ENCODE peak calls at places on chromosomes 4 and X, in four cellular contexts. One of them, this sample, is unnamed.

GRCh38 chr4:111399523-111400135 is 745.6 kb upstream of the FAM241A start:
- DNase-seq in heart right ventricle: peak
- DNase-seq in cardiac muscle cell: no peak
- DNase-seq in suprapubic skin: no peak
- DNase-seq in this sample: no peak

GRCh38 chr4:26141916-26142638 is 178.7 kb upstream of the RBPJ start:
- DNase-seq in suprapubic skin: no peak
- DNase-seq in cardiac muscle cell: peak
- DNase-seq in heart right ventricle: no peak
- DNase-seq in this sample: no peak

GRCh38 chr4:168028970-168029610 is 63.2 kb upstream of the ANXA10 start:
- DNase-seq in cardiac muscle cell: no peak
- DNase-seq in heart right ventricle: no peak
- DNase-seq in suprapubic skin: no peak
- DNase-seq in this sample: no peak

GRCh38 chr4:146255874-146256273 is 41.5 kb downstream of the REELD1 start:
- DNase-seq in cardiac muscle cell: peak
- DNase-seq in heart right ventricle: no peak
- DNase-seq in suprapubic skin: no peak
- DNase-seq in this sample: no peak

GRCh38 chr4:4387531-4388311 is 819 bp downstream of the NSG1 start:
- DNase-seq in suprapubic skin: no peak
- DNase-seq in cardiac muscle cell: peak
- DNase-seq in heart right ventricle: no peak
- DNase-seq in this sample: no peak

GRCh38 chr4:100108869-100109268 is 81.4 kb downstream of the DDIT4L start:
- DNase-seq in heart right ventricle: no peak
- DNase-seq in suprapubic skin: no peak
- DNase-seq in cardiac muscle cell: no peak
- DNase-seq in this sample: no peak

GRCh38 chr4:8615921-8616787 is 23.6 kb downstream of the CPZ start:
- DNase-seq in cardiac muscle cell: no peak
- DNase-seq in suprapubic skin: peak
- DNase-seq in heart right ventricle: peak
- DNase-seq in this sample: no peak

GRCh38 chr4:76559236-76560071 is 124.4 kb downstream of the SHROOM3 start:
- DNase-seq in cardiac muscle cell: no peak
- DNase-seq in heart right ventricle: no peak
- DNase-seq in suprapubic skin: no peak
- DNase-seq in this sample: no peak

GRCh38 chr4:180285796-180286195 is 1957.4 kb upstream of the TENM3 start:
- DNase-seq in heart right ventricle: no peak
- DNase-seq in cardiac muscle cell: no peak
- DNase-seq in suprapubic skin: no peak
- DNase-seq in this sample: no peak

GRCh38 chr4:33746979-33747378 is 2497.3 kb downstream of the ARAP2 start:
- DNase-seq in suprapubic skin: no peak
- DNase-seq in heart right ventricle: no peak
- DNase-seq in cardiac muscle cell: no peak
- DNase-seq in this sample: no peak

GRCh38 chr4:133865606-133866327 is 335.8 kb downstream of the PABPC4L start:
- DNase-seq in cardiac muscle cell: peak
- DNase-seq in suprapubic skin: no peak
- DNase-seq in heart right ventricle: no peak
- DNase-seq in this sample: no peak

GRCh38 chr4:123953556-123953955 is 557.0 kb downstream of the SPRY1 start:
- DNase-seq in heart right ventricle: no peak
- DNase-seq in cardiac muscle cell: no peak
- DNase-seq in suprapubic skin: no peak
- DNase-seq in this sample: no peak

GRCh38 chr4:128384091-128384520 is 96.5 kb upstream of the PGRMC2 start:
- DNase-seq in cardiac muscle cell: peak
- DNase-seq in suprapubic skin: no peak
- DNase-seq in heart right ventricle: no peak
- DNase-seq in this sample: no peak

GRCh38 chrX:22105231-22105630 is 73.1 kb downstream of the PHEX start:
- DNase-seq in suprapubic skin: no peak
- DNase-seq in heart right ventricle: no peak
- DNase-seq in cardiac muscle cell: peak
- DNase-seq in this sample: no peak

GRCh38 chr4:112938461-112939058 is 110.9 kb upstream of the ANK2 start:
- DNase-seq in cardiac muscle cell: peak
- DNase-seq in suprapubic skin: no peak
- DNase-seq in heart right ventricle: no peak
- DNase-seq in this sample: no peak

GRCh38 chrX:46713672-46714487 is 45.0 kb downstream of the SLC9A7 start:
- DNase-seq in suprapubic skin: no peak
- DNase-seq in heart right ventricle: no peak
- DNase-seq in cardiac muscle cell: peak
- DNase-seq in this sample: no peak

GRCh38 chr4:149765630-149766029 is 50.0 kb downstream of the IQCM start:
- DNase-seq in suprapubic skin: no peak
- DNase-seq in heart right ventricle: no peak
- DNase-seq in cardiac muscle cell: peak
- DNase-seq in this sample: no peak

GRCh38 chr4:141569141-141569540 is 67.2 kb upstream of the IL15 start:
- DNase-seq in suprapubic skin: no peak
- DNase-seq in heart right ventricle: no peak
- DNase-seq in cardiac muscle cell: peak
- DNase-seq in this sample: no peak

GRCh38 chr4:151324124-151324448 is 1.3 kb downstream of the SH3D19 start:
- DNase-seq in heart right ventricle: no peak
- DNase-seq in suprapubic skin: no peak
- DNase-seq in cardiac muscle cell: no peak
- DNase-seq in this sample: no peak

GRCh38 chrX:3518870-3519269 is 172.4 kb upstream of the MXRA5 start:
- DNase-seq in cardiac muscle cell: peak
- DNase-seq in suprapubic skin: peak
- DNase-seq in heart right ventricle: peak
- DNase-seq in this sample: no peak

GRCh38 chrX:101619336-101619735 is 1.5 kb upstream of the ARMCX6 start:
- DNase-seq in cardiac muscle cell: no peak
- DNase-seq in suprapubic skin: no peak
- DNase-seq in heart right ventricle: no peak
- DNase-seq in this sample: no peak

GRCh38 chrX:68133181-68133580 is 300.1 kb downstream of the OPHN1 start:
- DNase-seq in heart right ventricle: no peak
- DNase-seq in cardiac muscle cell: no peak
- DNase-seq in suprapubic skin: no peak
- DNase-seq in this sample: no peak

GRCh38 chr4:89562715-89563114 is 255.1 kb upstream of the GPRIN3 start:
- DNase-seq in heart right ventricle: no peak
- DNase-seq in cardiac muscle cell: no peak
- DNase-seq in suprapubic skin: no peak
- DNase-seq in this sample: no peak

GRCh38 chr4:89561051-89561450 is 253.5 kb upstream of the GPRIN3 start:
- DNase-seq in cardiac muscle cell: no peak
- DNase-seq in suprapubic skin: no peak
- DNase-seq in heart right ventricle: no peak
- DNase-seq in this sample: no peak

GRCh38 chr4:89563431-89563830 is 255.8 kb upstream of the GPRIN3 start:
- DNase-seq in suprapubic skin: no peak
- DNase-seq in cardiac muscle cell: no peak
- DNase-seq in heart right ventricle: no peak
- DNase-seq in this sample: no peak

GRCh38 chr4:89556596-89557305 is 249.2 kb upstream of the GPRIN3 start:
- DNase-seq in heart right ventricle: no peak
- DNase-seq in suprapubic skin: no peak
- DNase-seq in cardiac muscle cell: peak
- DNase-seq in this sample: no peak

DNA sequence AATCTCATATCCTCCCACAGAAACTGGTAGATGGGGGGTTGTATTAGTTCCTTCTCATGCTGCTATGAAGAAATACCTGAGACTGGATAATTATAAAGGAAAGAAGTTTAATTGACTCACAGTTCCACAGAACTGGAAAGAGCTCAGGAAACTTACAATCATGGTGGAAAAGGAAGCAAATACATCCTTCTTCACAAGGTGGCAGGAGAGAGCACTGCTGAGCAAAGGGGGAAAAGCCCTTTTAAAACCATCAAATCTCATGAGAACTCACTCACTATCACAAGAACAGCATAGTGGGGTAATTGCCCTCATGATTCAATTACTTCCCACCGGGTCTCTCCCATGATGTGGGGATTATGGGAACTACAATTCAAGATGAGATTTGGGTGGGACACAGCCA is 250.5 kb upstream of the GPRIN3 start:
- DNase-seq in heart right ventricle: no peak
- DNase-seq in suprapubic skin: no peak
- DNase-seq in cardiac muscle cell: peak
- DNase-seq in this sample: no peak
- TF ChIP-seq CTCF in heart right ventricle: peak
- TF ChIP-seq CTCF in suprapubic skin: no peak
- TF ChIP-seq CTCF in cardiac muscle cell: peak
- TF ChIP-seq CTCF in this sample: no peak

DNA sequence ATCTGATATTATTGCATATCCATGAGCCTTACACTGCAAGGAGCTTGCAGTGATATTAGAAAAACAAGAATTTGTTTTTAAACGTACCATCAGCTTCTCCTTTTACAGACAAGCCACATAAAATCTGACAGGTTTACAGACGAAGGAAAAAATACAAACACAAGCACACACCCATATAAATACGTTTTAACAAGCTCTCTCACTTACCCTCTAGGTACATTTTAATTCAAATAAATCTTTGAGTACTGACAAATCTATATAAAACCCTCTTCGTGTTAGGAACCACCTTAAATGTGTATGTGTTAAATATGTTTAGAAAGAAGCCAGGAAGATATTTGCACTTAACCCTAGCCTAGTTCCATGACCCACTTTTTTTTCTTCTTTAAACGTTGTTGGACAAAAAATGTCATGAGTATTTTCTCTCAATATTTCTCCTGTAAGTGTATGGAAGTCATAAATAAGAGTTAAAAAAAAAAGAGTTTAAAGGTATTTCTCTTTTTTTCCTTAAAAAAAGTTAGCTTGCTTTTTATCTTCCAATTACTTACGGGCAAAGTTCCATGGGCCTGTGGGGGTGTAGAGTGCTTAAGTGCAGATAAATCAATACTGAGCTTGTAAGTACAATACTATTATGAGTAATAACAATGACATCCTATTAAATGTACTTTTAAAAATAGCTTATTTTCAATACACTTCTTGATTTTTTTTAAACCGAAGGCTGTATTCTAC is 1.5 kb downstream of the ARAP2 start:
- DNase-seq in suprapubic skin: no peak
- DNase-seq in heart right ventricle: no peak
- DNase-seq in cardiac muscle cell: no peak
- DNase-seq in this sample: no peak
- H3K4me3 ChIP-seq in suprapubic skin: peak
- H3K4me3 ChIP-seq in heart right ventricle: no peak
- H3K4me3 ChIP-seq in cardiac muscle cell: no peak
- H3K4me3 ChIP-seq in this sample: peak

GRCh38 chr4:183262776-183263100 is 57.3 kb downstream of the CLDN22 start:
- DNase-seq in suprapubic skin: no peak
- DNase-seq in heart right ventricle: no peak
- DNase-seq in cardiac muscle cell: no peak
- DNase-seq in this sample: no peak

GRCh38 chr4:183260491-183261151 is 59.5 kb downstream of the CLDN22 start:
- DNase-seq in heart right ventricle: no peak
- DNase-seq in suprapubic skin: no peak
- DNase-seq in cardiac muscle cell: no peak
- DNase-seq in this sample: no peak

GRCh38 chr4:183264614-183265013 is 55.5 kb downstream of the CLDN22 start:
- DNase-seq in cardiac muscle cell: no peak
- DNase-seq in heart right ventricle: no peak
- DNase-seq in suprapubic skin: no peak
- DNase-seq in this sample: no peak

GRCh38 chr4:183266386-183266785 is 53.7 kb downstream of the CLDN22 start:
- DNase-seq in cardiac muscle cell: no peak
- DNase-seq in suprapubic skin: no peak
- DNase-seq in heart right ventricle: no peak
- DNase-seq in this sample: no peak

DNA sequence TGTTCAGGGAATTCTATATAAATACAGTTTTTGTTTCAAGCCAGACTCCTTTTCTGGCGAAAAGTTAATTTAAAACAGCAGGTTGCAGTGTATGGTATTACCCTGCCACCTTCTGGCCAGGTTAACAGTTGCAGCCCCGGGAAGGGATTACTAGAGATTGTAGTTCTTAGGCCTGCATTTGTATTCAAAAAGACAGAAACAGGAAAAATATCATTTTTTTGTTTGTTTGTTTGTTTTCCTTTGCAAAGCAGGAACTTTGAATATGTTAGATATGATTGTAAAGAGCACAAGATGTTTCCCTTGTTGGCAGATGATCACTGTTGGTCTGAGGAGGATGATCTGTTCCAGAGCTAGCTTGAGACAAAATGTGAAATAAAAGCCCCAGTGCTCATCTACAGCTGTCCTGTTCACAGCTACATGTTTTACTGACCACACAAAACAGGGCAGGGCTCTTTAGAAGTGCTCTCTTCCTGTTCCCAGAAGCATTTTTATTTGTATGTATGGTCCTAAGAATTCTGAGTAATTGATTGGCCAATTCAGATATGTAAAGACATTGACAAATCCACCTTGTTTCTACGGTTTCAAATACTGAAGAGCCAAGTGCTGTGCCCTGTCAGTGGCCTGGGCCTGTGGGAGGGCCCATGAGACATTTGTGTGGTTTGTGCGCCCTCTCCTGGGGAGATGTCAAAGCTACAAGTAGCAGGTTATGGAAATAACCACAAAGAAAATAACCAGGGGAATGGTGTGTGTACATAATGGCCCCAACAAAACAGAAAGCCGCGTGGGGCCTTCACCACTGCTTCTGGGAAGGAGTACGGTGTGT is 57.9 kb downstream of the CLDN22 start:
- DNase-seq in heart right ventricle: peak
- DNase-seq in cardiac muscle cell: peak
- DNase-seq in suprapubic skin: peak
- DNase-seq in this sample: peak
- H3K27ac ChIP-seq in heart right ventricle: no peak
- H3K27ac ChIP-seq in cardiac muscle cell: no peak
- H3K27ac ChIP-seq in suprapubic skin: no peak
- H3K27ac ChIP-seq in this sample: no peak

GRCh38 chr4:48944659-48945290 is 38.2 kb upstream of the OCIAD2 start:
- DNase-seq in suprapubic skin: no peak
- DNase-seq in heart right ventricle: no peak
- DNase-seq in cardiac muscle cell: no peak
- DNase-seq in this sample: no peak
- TF ChIP-seq CTCF in suprapubic skin: no peak
- TF ChIP-seq CTCF in heart right ventricle: no peak
- TF ChIP-seq CTCF in cardiac muscle cell: peak
- TF ChIP-seq CTCF in this sample: no peak

DNA sequence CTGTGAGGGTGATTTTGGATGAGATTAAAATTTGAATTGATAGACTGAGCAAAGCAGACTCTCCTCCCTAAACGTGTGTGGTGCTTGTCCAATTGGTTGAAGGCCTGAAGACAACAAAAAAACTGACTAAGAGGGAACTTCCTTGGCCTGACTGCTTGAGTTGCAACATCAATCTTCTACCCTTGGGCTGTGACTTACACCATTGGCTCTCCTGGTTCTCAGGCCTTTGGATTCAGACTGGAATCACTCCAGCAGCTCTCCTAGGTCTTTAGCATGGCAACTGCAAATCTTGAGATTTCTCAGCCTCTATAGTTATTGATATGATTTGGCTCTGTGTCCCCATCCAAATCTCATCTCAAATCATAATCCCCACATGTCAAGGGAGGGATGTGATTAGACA is 49.7 kb upstream of the IGFBP7 start:
- DNase-seq in cardiac muscle cell: peak
- DNase-seq in heart right ventricle: no peak
- DNase-seq in suprapubic skin: no peak
- DNase-seq in this sample: no peak
- H3K4me3 ChIP-seq in cardiac muscle cell: no peak
- H3K4me3 ChIP-seq in heart right ventricle: no peak
- H3K4me3 ChIP-seq in suprapubic skin: no peak
- H3K4me3 ChIP-seq in this sample: no peak

This sample was measured in pancreas.